ENCODE peak calls at places on chromosomes 3 and 15, in four cellular contexts. W, V, R and M are unnamed samples. For H3K4me1, the result is how much of the 10 kb centered on the place peaks cover.

GRCh38 chr3:59424268-59425010 is 374.6 kb upstream of the CFAP20DC start:
- DNase-seq in V (no peak), R (no peak), W (no peak), M (no peak)

GRCh38 chr3:63015614-63016016 is 140.4 kb upstream of the CADPS start:
- DNase-seq in R (no peak), V (peak), W (no peak), M (no peak)

GRCh38 chr15:48842501-48842900 is 31.6 kb upstream of the CEP152 start:
- DNase-seq in W (no peak), V (no peak), R (no peak), M (no peak)

GRCh38 chr3:4711680-4711992 is 218.5 kb downstream of the ITPR1 start:
- DNase-seq in W (no peak), V (no peak), R (no peak), M (no peak)

GRCh38 chr3:94423566-94423965 is 360.7 kb downstream of the NSUN3 start:
- DNase-seq in W (no peak), R (no peak), V (no peak), M (no peak)

GRCh38 chr3:155646554-155647189 is 98.2 kb downstream of the PLCH1 start:
- DNase-seq in W (no peak), V (no peak), R (no peak), M (no peak)

GRCh38 chr15:32718082-32718821 is 448 bp downstream of the GREM1 start:
- DNase-seq in W (no peak), R (no peak), V (peak), M (no peak)

GRCh38 chr3:45927881-45928280 is 15.4 kb upstream of the CXCR6 start:
- DNase-seq in V (no peak), W (no peak), R (no peak), M (no peak)

GRCh38 chr3:73094127-73094526 is 32.7 kb downstream of the EBLN2 start:
- DNase-seq in V (peak), R (peak), W (no peak), M (no peak)

GRCh38 chr3:32283304-32283703 is 44.8 kb downstream of the CMTM8 start:
- DNase-seq in R (no peak), V (peak), W (no peak), M (no peak)

GRCh38 chr3:35549690-35550089 is 89.6 kb upstream of the ARPP21 start:
- DNase-seq in V (no peak), W (no peak), R (no peak), M (no peak)

GRCh38 chr15:32641517-32642059 is at the start of gene SCG5:
- DNase-seq in V (peak), R (no peak), W (no peak), M (no peak)

GRCh38 chr3:171753665-171754408 is 56.4 kb downstream of the PLD1 start:
- DNase-seq in V (no peak), R (no peak), W (no peak), M (no peak)

GRCh38 chr3:126773167-126773566 is 69.1 kb downstream of the CHCHD6 start:
- DNase-seq in R (no peak), W (no peak), V (no peak), M (no peak)

GRCh38 chr3:111277226-111277625 is 205.6 kb downstream of the NECTIN3 start:
- DNase-seq in V (peak), R (no peak), W (no peak), M (no peak)

GRCh38 chr3:40574661-40575060 is 49.9 kb downstream of the ZNF621 start:
- DNase-seq in W (no peak), V (no peak), R (no peak), M (no peak)

GRCh38 chr3:177680442-177680821 is 483.1 kb upstream of the TBL1XR1 start:
- DNase-seq in V (no peak), R (no peak), W (no peak), M (no peak)

GRCh38 chr3:140584549-140584948 is 93.3 kb upstream of the TRIM42 start:
- DNase-seq in W (no peak), R (no peak), V (no peak), M (peak)

GRCh38 chr3:127478922-127479321 is 111.6 kb downstream of the TPRA1 start:
- DNase-seq in V (no peak), R (no peak), W (peak), M (no peak)

GRCh38 chr15:65275728-65276126 is 11.0 kb downstream of the PARP16 start:
- DNase-seq in W (no peak), V (no peak), R (no peak), M (no peak)

GRCh38 chr15:72339777-72340177 is 19.8 kb upstream of the CELF6 start:
- DNase-seq in V (no peak), W (no peak), R (no peak), M (no peak)

GRCh38 chr3:99330281-99330680 is 308.1 kb upstream of the COL8A1 start:
- DNase-seq in R (no peak), W (no peak), V (no peak), M (no peak)

GRCh38 chr3:27900316-27900715 is 178.2 kb upstream of the EOMES start:
- DNase-seq in R (no peak), W (no peak), V (no peak), M (no peak)

GRCh38 chr15:31314380-31314779 is 12.3 kb upstream of the KLF13 start:
- DNase-seq in R (no peak), W (no peak), V (no peak), M (no peak)

GRCh38 chr3:71662056-71662455 is 63.1 kb downstream of the EIF4E3 start:
- DNase-seq in V (no peak), R (no peak), W (no peak), M (peak)

DNA sequence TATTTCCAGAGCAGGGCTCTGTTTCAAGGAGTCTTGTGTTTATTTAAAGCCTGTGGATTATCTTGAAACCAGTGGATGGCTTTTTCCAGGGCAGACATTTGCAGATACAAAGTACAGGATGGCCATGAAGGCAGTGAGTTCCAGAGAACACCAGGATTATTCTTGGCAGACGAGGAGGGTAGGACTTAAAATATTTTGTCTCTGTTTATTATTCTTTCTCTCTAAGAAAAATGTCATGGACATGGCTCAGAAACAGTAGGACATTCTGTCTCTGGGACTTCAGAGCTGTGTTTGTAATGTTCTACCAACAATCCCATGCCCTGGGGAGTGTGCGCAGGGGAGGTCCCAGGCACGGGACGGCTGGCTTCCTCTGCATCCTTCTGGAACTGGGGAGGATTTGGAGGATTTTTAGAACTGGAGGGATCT is 125.9 kb downstream of the ATP10A start:
- DNase-seq in V (no peak), W (peak), R (no peak), M (peak)
- TF ChIP-seq POLR2AphosphoS5 in V (no peak), W (no peak), R (no peak), M (peak)

GRCh38 chr3:56788506-56788905 is 13.2 kb downstream of the ARHGEF3 start:
- DNase-seq in W (no peak), R (no peak), V (no peak), M (no peak)
- H3K4me1 ChIP-seq in W (under half), R (under half), V (under half), M (half or more)

GRCh38 chr15:57185507-57186074 is 190.7 kb upstream of the CGNL1 start:
- DNase-seq in V (no peak), R (no peak), W (no peak), M (no peak)
- TF ChIP-seq POLR2AphosphoS5 in V (no peak), R (no peak), W (no peak), M (no peak)

GRCh38 chr3:184813357-184813756 is 1.4 kb downstream of the VPS8 start:
- DNase-seq in V (no peak), R (no peak), W (no peak), M (no peak)
- H3K4me1 ChIP-seq in V (under half), R (under half), W (under half), M (under half)